ENCODE peak calls at places on chromosome 1, in six cellular contexts. T, G, V, O, K and N are unnamed samples.

GRCh38 chr1:93608188-93609109 is 73.2 kb downstream of the BCAR3 start:
- DNase-seq in G (peak; percentile 36), T (peak; percentile 77), K (peak; percentile 73), O (no peak), V (no peak), N (no peak)

GRCh38 chr1:99456536-99456935 is 189.4 kb upstream of the PALMD start:
- DNase-seq in K (no peak), T (no peak), V (no peak), G (no peak), O (no peak), N (no peak)

GRCh38 chr1:53390261-53390660 is 62.4 kb upstream of the LRP8 start:
- DNase-seq in O (no peak), T (peak; percentile 21), V (no peak), K (no peak), G (no peak), N (peak; percentile 64)

GRCh38 chr1:196180847-196181593 is 427.2 kb downstream of the KCNT2 start:
- DNase-seq in O (no peak), V (no peak), G (no peak), T (no peak), K (no peak), N (no peak)

GRCh38 chr1:27137022-27137542 is 17.8 kb downstream of the SLC9A1 start:
- DNase-seq in K (peak; percentile 48), G (peak; percentile 62), V (peak; percentile 54), T (peak; percentile 44), O (no peak), N (peak; percentile 91)

GRCh38 chr1:33332881-33333280 is 12.0 kb upstream of the A3GALT2 start:
- DNase-seq in T (no peak), O (no peak), K (no peak), G (no peak), V (no peak), N (peak; percentile 61)

GRCh38 chr1:173149887-173150286 is 57.2 kb downstream of the TNFSF4 start:
- DNase-seq in O (no peak), T (no peak), G (no peak), V (no peak), K (no peak), N (no peak)

GRCh38 chr1:188670837-188671236 is 1806.8 kb downstream of the BRINP3 start:
- DNase-seq in G (no peak), K (no peak), T (no peak), O (peak; percentile 4), V (no peak), N (no peak)

GRCh38 chr1:201299968-201300367 is 16.7 kb downstream of the PKP1 start:
- DNase-seq in G (no peak), V (no peak), O (no peak), T (peak; percentile 28), K (peak; percentile 32), N (peak; percentile 63)

GRCh38 chr1:203172184-203173115 is 3.2 kb downstream of the MYBPH start:
- DNase-seq in G (peak; percentile 95), T (peak; percentile 56), O (peak; percentile 37), V (no peak), K (peak; percentile 48), N (peak; percentile 72)

GRCh38 chr1:47230692-47231313 is 1.2 kb downstream of the TAL1 start:
- DNase-seq in T (peak; percentile 27), V (no peak), K (no peak), O (no peak), G (peak; percentile 81), N (no peak)

GRCh38 chr1:13825033-13825432 is 125.0 kb downstream of the PRDM2 start:
- DNase-seq in O (no peak), G (no peak), T (no peak), V (no peak), K (no peak), N (no peak)

GRCh38 chr1:176931526-176931925 is 233.0 kb downstream of the ASTN1 start:
- DNase-seq in K (no peak), T (no peak), V (no peak), G (no peak), O (no peak), N (no peak)

GRCh38 chr1:59477286-59477685 is 180.4 kb downstream of the FGGY start:
- DNase-seq in G (no peak), O (no peak), T (no peak), V (no peak), K (no peak), N (no peak)

GRCh38 chr1:156656779-156657160 is 14.9 kb downstream of the BCAN start:
- DNase-seq in O (no peak), V (peak; percentile 10), K (no peak), G (peak; percentile 71), T (no peak), N (no peak)

GRCh38 chr1:242585616-242586354 is 61.3 kb upstream of the PLD5 start:
- DNase-seq in T (no peak), G (peak; percentile 62), O (no peak), K (no peak), V (no peak), N (no peak)

GRCh38 chr1:3669421-3669821 is 17.1 kb downstream of the TP73 start:
- DNase-seq in G (peak; percentile 45), V (no peak), K (no peak), O (no peak), T (peak; percentile 21), N (peak; percentile 43)

GRCh38 chr1:223803211-223803610 is 42.5 kb downstream of the TP53BP2 start:
- DNase-seq in V (no peak), K (no peak), G (no peak), T (no peak), O (no peak), N (no peak)

GRCh38 chr1:6352138-6352563 is 41.4 kb downstream of the ACOT7 start:
- DNase-seq in G (peak; percentile 92), V (no peak), O (peak; percentile 73), T (no peak), K (no peak), N (no peak)

GRCh38 chr1:18239671-18240070 is 132.1 kb downstream of the IGSF21 start:
- DNase-seq in K (no peak), T (no peak), G (no peak), V (no peak), O (no peak), N (no peak)

GRCh38 chr1:202365092-202365815 is 16.8 kb downstream of the PPP1R12B start:
- DNase-seq in G (no peak), V (no peak), O (no peak), T (no peak), K (no peak), N (no peak)

GRCh38 chr1:64251971-64252370 is 48.5 kb downstream of the UBE2U start:
- DNase-seq in G (peak; percentile 73), T (no peak), V (no peak), K (no peak), O (no peak), N (no peak)

GRCh38 chr1:1080122-1080753 is 6.1 kb upstream of the RNF223 start:
- DNase-seq in G (peak; percentile 94), V (peak; percentile 8), O (peak; percentile 45), K (peak; percentile 60), T (peak; percentile 50), N (peak; percentile 80)

GRCh38 chr1:223713546-223714420 is 1.4 kb downstream of the CAPN2 start:
- DNase-seq in K (no peak), G (no peak), T (no peak), O (no peak), V (no peak), N (no peak)

GRCh38 chr1:25642710-25643109 is 26.1 kb downstream of the MAN1C1 start:
- DNase-seq in T (no peak), O (no peak), V (peak; percentile 50), G (peak; percentile 45), K (peak; percentile 59), N (no peak)

GRCh38 chr1:229117664-229118300 is 153.1 kb upstream of the RAB4A start:
- DNase-seq in G (no peak), K (peak; percentile 38), O (no peak), V (no peak), T (peak; percentile 43), N (peak; percentile 85)

GRCh38 chr1:178362784-178363183 is 134.0 kb downstream of the CLEC20A start:
- DNase-seq in G (no peak), O (no peak), V (no peak), K (no peak), T (no peak), N (no peak)

GRCh38 chr1:10836726-10837125 is 40.3 kb upstream of the CASZ1 start:
- DNase-seq in O (no peak), T (no peak), K (no peak), G (peak; percentile 68), V (no peak), N (no peak)

DNA sequence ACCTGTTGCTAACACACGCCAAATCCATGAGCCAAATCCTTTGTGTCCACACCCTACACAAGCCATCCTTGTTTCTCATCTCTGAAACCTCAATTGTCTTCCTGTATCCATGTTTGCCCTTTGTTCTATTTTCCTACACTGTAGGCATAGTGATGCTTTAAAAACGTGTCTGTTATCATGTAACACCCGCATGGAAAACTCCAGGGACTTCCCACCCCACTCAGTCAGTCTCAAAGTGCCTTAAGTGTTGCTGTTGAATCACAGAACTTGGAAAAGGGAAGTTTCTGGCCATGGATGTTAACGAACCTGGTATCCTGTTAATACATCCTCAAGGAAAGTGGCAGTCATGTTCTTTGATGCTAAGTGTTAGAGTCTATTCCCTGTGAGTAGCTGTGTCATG is 9.7 kb downstream of the OR2T11 start:
- DNase-seq in O (no peak), K (no peak), T (no peak), G (no peak), V (no peak), N (no peak)
- H3K9me3 ChIP-seq in O (no peaks in the 10 kb centered on the region), K (no peaks in the 10 kb centered on the region), T (no peaks in the 10 kb centered on the region), G (peaks cover 88% of the 10 kb centered on the region), V (no peaks in the 10 kb centered on the region), N (no peaks in the 10 kb centered on the region)

DNA sequence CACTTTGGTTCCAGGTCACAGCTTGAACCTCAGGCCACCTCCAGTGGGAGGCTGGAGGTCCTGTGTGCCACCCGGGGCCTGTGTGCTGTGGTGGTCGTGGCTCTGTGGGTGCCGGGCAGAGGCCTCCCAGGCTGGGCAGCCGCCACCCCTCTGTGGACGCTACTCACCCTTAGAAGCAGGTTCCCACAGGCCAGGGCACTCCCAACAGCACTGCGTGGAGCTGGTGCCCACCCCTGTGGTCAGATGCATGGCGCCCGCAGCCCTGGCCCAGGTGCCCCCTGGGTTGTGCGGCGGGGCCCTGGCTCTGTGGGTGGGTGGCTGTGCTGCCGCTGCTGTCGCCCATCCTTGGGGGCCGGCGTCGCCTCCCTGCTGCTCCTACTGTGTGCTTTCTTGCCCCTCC is 39.7 kb downstream of the SKI start:
- DNase-seq in K (no peak), G (no peak), T (no peak), O (no peak), V (no peak), N (no peak)
- H3K4me3 ChIP-seq in K (no peak overlapping the region), G (no peak overlapping the region), T (no peak overlapping the region), O (no peak overlapping the region), V (no peak overlapping the region), N (no peak overlapping the region)

DNA sequence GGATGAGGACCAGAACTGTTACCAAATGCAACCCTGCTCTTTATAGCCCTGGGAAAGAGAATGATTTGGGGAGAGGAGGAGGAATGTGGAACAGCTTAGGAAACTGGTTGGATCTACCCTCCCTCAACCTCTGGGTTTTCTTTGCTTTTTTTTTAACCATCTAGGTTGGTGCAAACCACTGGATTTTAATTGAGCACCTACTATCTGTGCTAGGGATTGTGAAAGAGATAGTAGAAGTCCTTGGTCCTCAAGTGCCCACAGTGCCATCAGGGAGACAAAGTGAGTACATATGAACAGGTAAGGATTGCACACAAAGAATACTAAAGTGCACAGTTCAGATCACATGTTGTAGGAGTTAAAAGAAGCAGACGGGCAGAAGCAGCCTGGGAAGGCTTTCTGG is 4.7 kb downstream of the TAGLN2 start:
- DNase-seq in T (no peak), K (no peak), G (no peak), O (no peak), V (no peak), N (no peak)
- H3K36me3 ChIP-seq in T (peaks cover 12% of the 10 kb centered on the region), K (peaks cover 55% of the 10 kb centered on the region), G (peaks cover 46% of the 10 kb centered on the region), O (no peaks in the 10 kb centered on the region), V (peaks cover 31% of the 10 kb centered on the region), N (peaks cover 52% of the 10 kb centered on the region)

GRCh38 chr1:227654431-227654830 is 80.7 kb downstream of the JMJD4 start:
- DNase-seq in T (no peak), O (no peak), V (no peak), G (no peak), K (no peak), N (no peak)

GRCh38 chr1:227654858-227655752 is 80.0 kb downstream of the JMJD4 start:
- DNase-seq in K (no peak), G (no peak), V (no peak), T (no peak), O (no peak), N (no peak)
- H3K9me3 ChIP-seq in K (peaks cover 100% of the 10 kb centered on the region), G (peaks cover 99% of the 10 kb centered on the region), V (peaks cover 64% of the 10 kb centered on the region), T (peaks cover 100% of the 10 kb centered on the region), O (peaks cover 94% of the 10 kb centered on the region), N (peaks cover 99% of the 10 kb centered on the region)